ENCODE peak calls at places on chromosomes 4 and X, in four cellular contexts. L is Karpas-422, Y is IMR-90, U is gastrocnemius medialis. B is an unnamed sample.

GRCh38 chrX:45761920-45762319 is 561.2 kb upstream of the DIPK2B start:
- DNase-seq in L (no peak), Y (no peak), U (no peak), B (no peak)

GRCh38 chrX:9312922-9313867 is 151.7 kb upstream of the TBL1X start:
- DNase-seq in L (peak; percentile 89), Y (no peak), U (no peak), B (peak; percentile 51)

GRCh38 chr4:68951078-68951805 is at the start of gene UGT2A3:
- DNase-seq in L (no peak), Y (no peak), U (no peak), B (no peak)

GRCh38 chrX:56790778-56791177 is 61.7 kb downstream of the NBDY start:
- DNase-seq in L (no peak), Y (no peak), U (no peak), B (no peak)

GRCh38 chr4:73676881-73677323 is 56.7 kb upstream of the RASSF6 start:
- DNase-seq in L (no peak), Y (peak; percentile 88), U (no peak), B (no peak)

GRCh38 chrX:38166478-38167083 is 54.1 kb downstream of the SRPX start:
- DNase-seq in L (peak; percentile 81), Y (peak; percentile 26), U (no peak), B (peak; percentile 2)

GRCh38 chr4:175970734-175971133 is 94.9 kb upstream of the WDR17 start:
- DNase-seq in L (no peak), Y (no peak), U (no peak), B (no peak)

GRCh38 chrX:110003167-110004156 is 548 bp downstream of the TMEM164 start:
- DNase-seq in L (peak; percentile 55), Y (no peak), U (no peak), B (no peak)

GRCh38 chr4:79150820-79151416 is 174.9 kb downstream of the NAA11 start:
- DNase-seq in L (no peak), Y (no peak), U (no peak), B (no peak)

GRCh38 chr4:143721317-143721716 is 20.8 kb upstream of the FREM3 start:
- DNase-seq in L (no peak), Y (no peak), U (no peak), B (no peak)
- H3K4me3 ChIP-seq in L (no peak overlapping the region), Y (no peak overlapping the region), U (no peak overlapping the region), B (no peak overlapping the region)

GRCh38 chrX:48504261-48504660 is 4.5 kb upstream of the PORCN start:
- DNase-seq in L (no peak), Y (no peak), U (no peak), B (no peak)

GRCh38 chrX:48507246-48507645 is 1.5 kb upstream of the PORCN start:
- DNase-seq in L (no peak), Y (no peak), U (no peak), B (no peak)

GRCh38 chrX:48508400-48509244 is at the start of gene PORCN:
- DNase-seq in L (peak; percentile 91), Y (peak; percentile 35), U (peak; percentile 70), B (peak; percentile 40)

GRCh38 chrX:48509245-48509590 is 426 bp downstream of the PORCN start:
- DNase-seq in L (no peak), Y (no peak), U (no peak), B (no peak)

DNA sequence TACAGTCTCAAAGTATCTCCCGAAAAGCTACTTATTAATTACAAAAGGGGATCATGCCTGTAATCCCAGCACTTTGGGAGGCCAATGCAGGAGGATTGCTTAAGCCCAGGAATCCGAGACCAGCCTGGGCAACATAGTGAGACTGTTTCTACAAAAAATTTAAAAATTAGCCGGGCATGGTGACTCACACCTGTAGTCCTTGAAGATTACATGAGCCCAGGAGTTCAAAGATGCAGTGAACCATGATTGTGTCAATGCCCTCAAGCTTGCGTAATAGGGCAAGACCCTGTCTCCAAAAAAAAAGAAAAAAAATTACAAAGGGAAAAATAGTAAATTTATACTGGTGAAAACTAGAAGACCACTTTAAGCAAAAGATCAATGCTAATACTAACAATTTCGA is 3.3 kb upstream of the PORCN start:
- DNase-seq in L (no peak), Y (no peak), U (no peak), B (no peak)
- H3K4me3 ChIP-seq in L (no peak overlapping the region), Y (no peak overlapping the region), U (no peak overlapping the region), B (no peak overlapping the region)

GRCh38 chr4:185721190-185721948 is 90.6 kb downstream of the SORBS2 start:
- DNase-seq in L (no peak), Y (no peak), U (no peak), B (no peak)

GRCh38 chr4:185719493-185719843 is 92.5 kb downstream of the SORBS2 start:
- DNase-seq in L (no peak), Y (no peak), U (no peak), B (no peak)

GRCh38 chr4:185726931-185727330 is 85.1 kb downstream of the SORBS2 start:
- DNase-seq in L (no peak), Y (no peak), U (no peak), B (no peak)

GRCh38 chr4:185721949-185722316 is 90.1 kb downstream of the SORBS2 start:
- DNase-seq in L (no peak), Y (no peak), U (no peak), B (no peak)

DNA sequence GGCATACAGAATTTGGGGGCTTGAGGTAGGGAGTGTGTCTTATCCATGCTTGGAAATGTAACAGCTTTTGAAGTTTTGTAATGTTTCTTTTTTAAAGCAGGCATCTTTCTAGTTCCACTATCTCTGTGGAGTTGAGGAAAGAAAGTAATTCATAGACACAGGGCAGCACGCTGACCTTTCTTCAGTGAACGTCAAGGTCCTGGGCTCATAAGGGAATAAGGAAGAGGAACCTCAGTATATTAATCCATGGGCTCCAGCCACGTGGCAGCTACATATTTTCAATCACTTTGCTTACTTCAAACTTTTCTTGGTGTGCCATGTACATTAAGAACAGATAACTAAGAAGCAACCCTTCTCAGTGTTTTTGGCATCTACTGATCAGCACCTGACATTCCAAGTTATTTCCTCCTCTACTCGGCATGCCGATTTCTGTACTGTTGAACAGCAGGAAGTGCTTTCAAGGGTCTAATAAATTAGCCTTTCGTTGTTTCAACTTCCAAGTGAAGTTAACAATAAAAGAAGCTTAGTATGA is 88.3 kb downstream of the SORBS2 start:
- DNase-seq in L (no peak), Y (no peak), U (no peak), B (no peak)
- H3K4me3 ChIP-seq in L (no peak overlapping the region), Y (no peak overlapping the region), U (no peak overlapping the region), B (no peak overlapping the region)

DNA sequence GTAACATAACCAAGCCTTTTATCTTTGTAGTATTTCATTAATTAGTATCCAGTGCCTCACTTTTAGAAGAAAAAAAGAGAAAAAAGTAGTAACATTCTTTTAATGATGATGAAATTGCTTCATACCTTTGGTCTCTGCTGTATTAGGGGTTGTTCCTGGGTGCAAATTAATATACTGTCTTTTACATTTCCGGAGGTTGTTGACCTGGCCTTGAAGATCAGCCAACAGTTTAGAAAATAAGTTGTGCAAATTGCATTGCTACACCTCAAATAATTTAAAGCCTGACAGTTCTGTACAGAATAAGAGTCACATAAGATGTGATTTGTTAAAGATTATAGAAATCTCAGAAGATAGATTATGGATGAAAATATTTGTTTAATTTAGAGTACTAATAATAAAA is 3.8 kb downstream of the NFKB1 start:
- DNase-seq in L (no peak), Y (no peak), U (no peak), B (no peak)
- H3K4me3 ChIP-seq in L (no peak overlapping the region), Y (no peak overlapping the region), U (no peak overlapping the region), B (no peak overlapping the region)

DNA sequence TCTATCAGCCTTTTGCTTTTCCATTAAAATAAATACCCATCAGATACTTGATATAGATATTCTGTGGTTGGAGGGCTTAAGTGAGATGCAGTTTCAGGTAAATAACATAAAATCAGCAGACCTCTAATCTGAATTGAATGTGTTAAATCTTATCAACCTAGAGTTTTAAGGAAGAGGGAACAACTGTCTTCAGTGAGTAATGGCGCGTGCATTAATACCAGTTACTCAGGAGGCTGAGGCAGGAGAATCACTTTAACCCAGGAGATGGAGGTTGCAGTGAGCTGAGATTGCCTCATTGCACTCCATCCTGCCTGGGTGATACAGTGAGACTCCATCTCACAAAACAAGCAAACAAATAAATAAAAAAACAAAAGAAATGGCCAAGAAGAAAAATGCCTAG is 54.3 kb downstream of the FAT4 start:
- DNase-seq in L (no peak), Y (no peak), U (no peak), B (no peak)
- H3K4me3 ChIP-seq in L (no peak overlapping the region), Y (peak overlapping the region; percentile 60), U (peak overlapping the region; percentile 58), B (no peak overlapping the region)

DNA sequence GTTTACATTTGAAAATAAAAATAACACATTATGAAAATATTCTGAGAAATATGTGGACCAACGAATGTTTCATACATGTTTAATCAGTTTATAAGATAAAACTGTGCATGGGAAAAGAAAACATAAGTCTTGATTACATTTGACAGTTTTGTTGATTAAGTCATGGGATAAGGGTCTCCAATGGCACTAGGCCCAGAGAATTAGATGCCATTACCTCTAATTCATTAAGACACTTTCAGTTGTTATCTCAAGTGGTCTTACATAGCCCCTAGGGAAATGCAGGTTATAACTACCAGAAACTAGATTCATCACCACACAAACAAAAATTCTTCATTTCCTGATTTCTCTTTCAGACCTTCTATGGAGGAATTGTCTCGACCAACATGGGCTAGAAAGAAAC is 300.8 kb downstream of the PCDH7 start:
- DNase-seq in L (no peak), Y (no peak), U (no peak), B (no peak)
- H3K4me3 ChIP-seq in L (no peak overlapping the region), Y (no peak overlapping the region), U (no peak overlapping the region), B (no peak overlapping the region)

DNA sequence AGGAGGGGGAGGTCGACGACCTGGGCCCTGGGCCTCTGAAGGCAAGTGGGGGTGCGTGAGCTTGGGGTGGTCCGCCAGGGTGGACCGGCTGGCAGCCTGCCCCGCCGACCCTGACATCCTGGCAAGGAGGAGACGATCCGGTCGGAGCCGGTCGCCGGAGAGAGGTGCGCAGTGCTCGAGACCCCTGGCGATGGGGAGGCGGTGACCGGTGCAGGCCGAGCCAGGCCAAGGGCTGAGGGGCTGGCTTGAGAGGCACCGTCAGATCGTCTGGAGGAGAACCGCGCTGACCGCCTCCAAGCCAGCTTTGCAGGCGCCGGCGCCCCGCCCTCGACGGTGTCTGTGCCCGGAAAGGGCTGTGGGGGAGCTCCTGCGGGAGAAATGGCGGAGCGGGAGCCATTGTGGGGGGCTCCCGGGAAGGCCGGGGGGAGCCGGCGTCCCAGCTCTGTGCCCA is 25.6 kb downstream of the GPRASP3 start:
- DNase-seq in L (no peak), Y (no peak), U (no peak), B (no peak)
- H3K4me3 ChIP-seq in L (no peak overlapping the region), Y (peak overlapping the region; percentile 61), U (peak overlapping the region; percentile 40), B (no peak overlapping the region)

DNA sequence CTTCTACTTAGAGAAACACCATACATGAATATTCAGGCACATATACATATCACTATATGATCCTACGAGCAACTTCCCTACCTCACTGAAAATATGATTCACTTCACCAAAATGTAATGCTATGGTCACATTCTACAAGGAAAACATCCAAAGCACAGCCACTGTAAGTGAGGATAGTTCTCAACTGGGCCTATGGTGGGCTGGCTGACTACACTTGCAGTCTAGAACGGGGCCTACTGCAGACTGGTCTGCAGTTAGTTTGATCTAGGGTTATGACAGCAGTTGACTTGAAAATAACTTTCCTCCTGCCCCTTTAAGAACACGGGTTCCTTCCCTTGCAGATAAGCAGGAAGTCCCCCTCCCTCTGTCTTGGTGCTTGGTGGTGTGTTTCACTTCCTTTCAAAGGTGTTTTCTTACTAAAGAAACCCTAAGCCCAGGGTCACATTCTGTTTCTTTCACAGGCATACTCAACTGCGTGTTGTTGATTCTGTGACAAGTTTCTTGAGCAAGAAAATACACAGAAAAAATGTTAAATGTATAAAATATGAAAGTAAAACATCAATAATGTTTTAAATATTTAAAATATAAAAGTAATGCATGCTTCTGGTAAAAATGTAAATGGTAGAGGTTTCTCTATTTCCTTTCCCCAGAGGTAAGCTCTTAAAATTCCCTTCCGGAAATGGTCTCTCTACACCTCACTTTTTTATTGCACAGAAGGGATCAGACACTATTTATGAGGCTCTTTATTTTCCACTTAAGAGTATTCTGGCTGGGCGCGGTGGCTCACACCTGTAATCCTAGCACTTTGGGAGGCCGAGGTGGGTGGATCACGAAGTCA is 18.0 kb upstream of the TMSB4X start:
- DNase-seq in L (peak; percentile 94), Y (peak; percentile 63), U (no peak), B (peak; percentile 93)
- H3K4me3 ChIP-seq in L (peak overlapping the region; percentile 48), Y (no peak overlapping the region), U (no peak overlapping the region), B (peak overlapping the region; percentile 40)

B was measured in Jurkat, Clone E6-1.